ENCODE peak calls at places on chromosomes 1 and 21, in seven cellular contexts. Z is RWPE2; K is stimulated activated CD4-positive, alpha-beta T cell treated with anti-CD3 and anti-CD28 coated beads, Interleukin-2, amount 100 ng/mL, for 48 hours; C is substantia nigra; G is WTC11; Q is ACHN; I is neural crest cell. A is an unnamed sample.

GRCh38 chr1:150560011-150560438 is 10.8 kb downstream of the ADAMTSL4 start:
- DNase-seq in Z (no peak), K (peak; percentile 81), C (peak; percentile 68), G (peak; percentile 87), Q (peak; percentile 76), I (peak; percentile 85), A (peak; percentile 84)

GRCh38 chr1:16905112-16905855 is 9.5 kb downstream of the RNU1-2 start:
- DNase-seq in Z (no peak), K (peak; percentile 47), C (no peak), G (no peak), Q (peak; percentile 82), I (peak; percentile 39), A (peak; percentile 47)

GRCh38 chr1:86082183-86082582 is 74.4 kb downstream of the COL24A1 start:
- DNase-seq in Z (no peak), K (no peak), C (no peak), G (no peak), Q (peak; percentile 6), I (no peak), A (no peak)

GRCh38 chr1:156281281-156282142 is 1.1 kb downstream of the SMG5 start:
- DNase-seq in Z (no peak), K (peak; percentile 28), C (no peak), G (no peak), Q (peak; percentile 50), I (no peak), A (no peak)

GRCh38 chr21:44931137-44931500 is 8.7 kb upstream of the SLX9 start:
- DNase-seq in Z (no peak), K (no peak), C (no peak), G (no peak), Q (no peak), I (no peak), A (no peak)

GRCh38 chr1:168674252-168674651 is 54.8 kb downstream of the DPT start:
- DNase-seq in Z (no peak), K (no peak), C (no peak), G (no peak), Q (no peak), I (no peak), A (no peak)

GRCh38 chr1:53561488-53562115 is 102.4 kb downstream of the DMRTB1 start:
- DNase-seq in Z (peak; percentile 26), K (no peak), C (no peak), G (peak; percentile 4), Q (no peak), I (no peak), A (peak; percentile 7)

GRCh38 chr21:27713159-27714109 is 746.5 kb upstream of the ADAMTS5 start:
- DNase-seq in Z (no peak), K (no peak), C (no peak), G (no peak), Q (no peak), I (no peak), A (no peak)

GRCh38 chr1:3911981-3912808 is 12.1 kb upstream of the C1orf174 start:
- DNase-seq in Z (no peak), K (no peak), C (no peak), G (no peak), Q (no peak), I (no peak), A (no peak)

GRCh38 chr1:74465193-74465681 is 47.2 kb downstream of the LRRC53 start:
- DNase-seq in Z (no peak), K (no peak), C (no peak), G (no peak), Q (no peak), I (no peak), A (no peak)

GRCh38 chr1:116521186-116521585 is 49.6 kb downstream of the CD58 start:
- DNase-seq in Z (no peak), K (no peak), C (no peak), G (no peak), Q (no peak), I (no peak), A (no peak)

GRCh38 chr1:95888877-95889799 is 655.1 kb downstream of the RWDD3 start:
- DNase-seq in Z (no peak), K (no peak), C (no peak), G (no peak), Q (no peak), I (no peak), A (no peak)

GRCh38 chr21:34611528-34611927 is 3.4 kb downstream of the RCAN1 start:
- DNase-seq in Z (no peak), K (no peak), C (no peak), G (no peak), Q (no peak), I (no peak), A (no peak)

GRCh38 chr1:221032616-221033342 is 153.5 kb downstream of the HLX start:
- DNase-seq in Z (no peak), K (no peak), C (no peak), G (no peak), Q (no peak), I (no peak), A (no peak)

GRCh38 chr1:97925982-97926708 is 5.3 kb upstream of the DPYD start:
- DNase-seq in Z (no peak), K (no peak), C (no peak), G (no peak), Q (no peak), I (no peak), A (no peak)

GRCh38 chr1:97562096-97562495 is 358.7 kb downstream of the DPYD start:
- DNase-seq in Z (no peak), K (no peak), C (no peak), G (no peak), Q (no peak), I (no peak), A (no peak)

GRCh38 chr1:44040418-44040817 is 9.2 kb upstream of the SLC6A9 start:
- DNase-seq in Z (no peak), K (no peak), C (no peak), G (no peak), Q (no peak), I (no peak), A (no peak)

GRCh38 chr1:35448344-35448801 is 108.8 kb downstream of the KIAA0319L start:
- DNase-seq in Z (no peak), K (no peak), C (no peak), G (no peak), Q (no peak), I (no peak), A (no peak)

GRCh38 chr1:205356424-205357151 is at the start of gene KLHDC8A:
- DNase-seq in Z (no peak), K (no peak), C (no peak), G (no peak), Q (no peak), I (peak; percentile 23), A (no peak)

GRCh38 chr1:18913065-18913502 is 10.7 kb upstream of the ALDH4A1 start:
- DNase-seq in Z (no peak), K (peak; percentile 78), C (peak; percentile 81), G (peak; percentile 94), Q (peak; percentile 84), I (peak; percentile 80), A (peak; percentile 79)

GRCh38 chr1:62528015-62528414 is 69.3 kb upstream of the ANGPTL3 start:
- DNase-seq in Z (no peak), K (no peak), C (no peak), G (no peak), Q (no peak), I (no peak), A (no peak)

GRCh38 chr21:16437586-16437985 is 707.8 kb downstream of the USP25 start:
- DNase-seq in Z (no peak), K (no peak), C (no peak), G (no peak), Q (no peak), I (no peak), A (no peak)

GRCh38 chr1:24418898-24419628 is 3.5 kb downstream of the NIPAL3 start:
- DNase-seq in Z (no peak), K (no peak), C (no peak), G (no peak), Q (no peak), I (no peak), A (no peak)

GRCh38 chr1:74161494-74161893 is 36.5 kb downstream of the LRRIQ3 start:
- DNase-seq in Z (no peak), K (no peak), C (no peak), G (no peak), Q (no peak), I (no peak), A (no peak)

GRCh38 chr1:119732465-119733168 is 20.9 kb downstream of the PHGDH start:
- DNase-seq in Z (no peak), K (no peak), C (peak; percentile 34), G (no peak), Q (no peak), I (no peak), A (no peak)

GRCh38 chr1:16155537-16156410 is at the start of gene EPHA2:
- DNase-seq in Z (peak; percentile 94), K (no peak), C (peak; percentile 49), G (peak; percentile 97), Q (peak; percentile 93), I (peak; percentile 80), A (peak; percentile 92)

GRCh38 chr21:33403786-33404571 is 766 bp downstream of the IFNGR2 start:
- DNase-seq in Z (no peak), K (no peak), C (peak; percentile 24), G (peak; percentile 49), Q (peak; percentile 25), I (peak; percentile 52), A (peak; percentile 65)

GRCh38 chr1:72009756-72010441 is 272.4 kb downstream of the NEGR1 start:
- DNase-seq in Z (no peak), K (no peak), C (no peak), G (no peak), Q (no peak), I (no peak), A (no peak)

GRCh38 chr1:218498061-218498938 is 153.2 kb downstream of the TGFB2 start:
- DNase-seq in Z (no peak), K (no peak), C (no peak), G (no peak), Q (peak; percentile 80), I (no peak), A (no peak)

GRCh38 chr1:223129229-223129851 is 13.7 kb downstream of the TLR5 start:
- DNase-seq in Z (no peak), K (peak; percentile 77), C (peak; percentile 72), G (peak; percentile 88), Q (peak; percentile 44), I (peak; percentile 87), A (no peak)

GRCh38 chr1:2203671-2204383 is 9.3 kb upstream of the FAAP20 start:
- DNase-seq in Z (no peak), K (no peak), C (no peak), G (no peak), Q (no peak), I (no peak), A (no peak)

GRCh38 chr1:18926315-18927081 is 24.1 kb upstream of the ALDH4A1 start:
- DNase-seq in Z (peak; percentile 93), K (peak; percentile 74), C (no peak), G (no peak), Q (peak; percentile 84), I (no peak), A (no peak)

GRCh38 chr21:32367158-32367557 is 25.7 kb downstream of the URB1 start:
- DNase-seq in Z (no peak), K (no peak), C (no peak), G (no peak), Q (no peak), I (no peak), A (no peak)

A was measured in Caco-2.